ENCODE peak calls at places on chromosomes 3 and 15, in six cellular contexts. F is neuronal stem cell, V is mesenchymal stem cell, L is mesendoderm, G is trophoblast cell, E is IMR-90. W is an unnamed sample.
A peak's percentile ranks its signal among the peaks of the same experiment; 100 is the strongest.

GRCh38 chr3:138381413-138381901 is 33.1 kb downstream of the MRAS start:
- DNase-seq in F (no peak), V (peak; percentile 37), L (no peak), G (no peak), E (peak; percentile 26), W (no peak)

GRCh38 chr3:38992117-38992779 is 59.5 kb downstream of the SCN11A start:
- DNase-seq in F (no peak), V (peak; percentile 90), L (peak; percentile 30), G (peak; percentile 30), E (peak; percentile 91), W (no peak)

GRCh38 chr3:162171970-162172369 is 675.4 kb downstream of the OTOL1 start:
- DNase-seq in F (no peak), V (no peak), L (no peak), G (no peak), E (no peak), W (no peak)

GRCh38 chr3:65425880-65426279 is 612.8 kb downstream of the MAGI1 start:
- DNase-seq in F (no peak), V (peak; percentile 20), L (peak; percentile 55), G (peak; percentile 37), E (peak; percentile 44), W (no peak)

GRCh38 chr3:170044280-170044679 is 6.5 kb downstream of the GPR160 start:
- DNase-seq in F (no peak), V (no peak), L (no peak), G (no peak), E (no peak), W (no peak)

GRCh38 chr3:190728574-190729246 is 133.8 kb downstream of the GMNC start:
- DNase-seq in F (no peak), V (peak; percentile 4), L (no peak), G (peak; percentile 80), E (no peak), W (no peak)

GRCh38 chr3:184129012-184129411 is 6.1 kb upstream of the EIF2B5 start:
- DNase-seq in F (peak; percentile 31), V (peak; percentile 45), L (peak; percentile 74), G (peak; percentile 28), E (peak; percentile 58), W (peak; percentile 70)

GRCh38 chr3:171712168-171712938 is 97.9 kb downstream of the PLD1 start:
- DNase-seq in F (no peak), V (peak; percentile 77), L (peak; percentile 7), G (peak; percentile 17), E (peak; percentile 88), W (no peak)

GRCh38 chr3:125960456-125961288 is 8.3 kb upstream of the ROPN1B start:
- DNase-seq in F (no peak), V (no peak), L (no peak), G (peak; percentile 54), E (no peak), W (no peak)

DNA sequence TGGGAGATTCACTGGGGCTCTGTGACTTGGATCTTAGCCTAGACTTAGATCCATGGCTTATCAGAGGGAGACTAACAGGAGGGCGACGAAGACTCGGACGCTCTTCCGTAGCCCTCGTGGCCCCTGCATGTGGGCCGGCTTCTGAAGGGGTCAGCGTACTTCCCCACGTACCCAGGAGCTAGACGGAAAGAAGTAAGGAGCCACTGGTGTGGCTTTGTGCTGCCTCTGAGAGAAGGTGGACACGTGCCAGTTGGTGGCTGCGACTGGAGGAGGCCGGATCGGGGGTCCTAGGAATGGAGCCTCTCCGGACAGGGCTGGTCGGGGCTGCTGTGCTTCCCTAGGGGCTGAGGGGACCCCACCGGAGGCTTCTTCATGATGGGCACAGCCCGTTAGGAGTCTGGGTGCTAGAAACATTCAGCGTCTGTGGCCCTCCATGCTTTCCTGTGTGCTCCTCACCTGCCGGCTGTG is 1.0 kb downstream of the NRROS start:
- DNase-seq in F (no peak), V (no peak), L (no peak), G (no peak), E (no peak), W (no peak)
- H2AK5ac ChIP-seq in F (peak overlapping the region; percentile 44), V (no peak overlapping the region), L (peak overlapping the region; percentile 45), G (no peak overlapping the region), E (no peak overlapping the region), W (no peak overlapping the region)

DNA sequence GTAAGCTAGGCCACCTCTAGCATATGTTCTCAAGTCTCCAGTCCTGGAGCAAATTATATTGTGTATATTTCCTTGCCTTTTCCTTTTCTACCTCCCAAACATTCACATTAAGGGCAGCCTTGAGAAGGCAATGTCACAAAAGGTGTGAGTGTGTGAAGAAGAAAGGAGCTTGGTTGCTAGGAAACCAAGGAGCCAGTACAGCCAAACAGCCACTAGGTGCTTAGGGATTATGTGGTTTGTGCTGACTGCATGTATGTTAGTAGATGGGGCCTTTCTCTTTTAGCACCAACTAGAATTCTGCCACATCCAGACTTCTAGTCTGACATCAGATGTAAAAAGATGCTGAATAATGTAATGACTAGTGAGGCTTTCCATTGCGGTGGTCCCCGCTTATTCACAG is 118.8 kb upstream of the DAZL start:
- DNase-seq in F (peak; percentile 43), V (peak; percentile 15), L (peak; percentile 95), G (peak; percentile 72), E (peak; percentile 11), W (peak; percentile 68)
- H3K4ac ChIP-seq in F (no peak overlapping the region), V (no peak overlapping the region), L (no peak overlapping the region), G (no peak overlapping the region), E (no peak overlapping the region), W (no peak overlapping the region)

GRCh38 chr3:188295876-188296275 is 141.9 kb downstream of the LPP start:
- DNase-seq in F (no peak), V (no peak), L (no peak), G (no peak), E (no peak), W (no peak)
- H3K4me2 ChIP-seq in F (no peak overlapping the region), V (no peak overlapping the region), L (no peak overlapping the region), G (no peak overlapping the region), E (peak overlapping the region; percentile 50), W (no peak overlapping the region)

GRCh38 chr3:72190050-72190449 is 405.1 kb upstream of the PROK2 start:
- DNase-seq in F (no peak), V (no peak), L (no peak), G (no peak), E (no peak), W (no peak)

GRCh38 chr3:72185549-72186484 is 400.9 kb upstream of the PROK2 start:
- DNase-seq in F (no peak), V (peak; percentile 54), L (no peak), G (peak; percentile 42), E (peak; percentile 80), W (no peak)

GRCh38 chr3:72186485-72186864 is 401.5 kb upstream of the PROK2 start:
- DNase-seq in F (no peak), V (peak; percentile 18), L (no peak), G (no peak), E (peak; percentile 60), W (no peak)

GRCh38 chr3:72189344-72189743 is 404.4 kb upstream of the PROK2 start:
- DNase-seq in F (no peak), V (no peak), L (no peak), G (no peak), E (no peak), W (no peak)

GRCh38 chr3:72187131-72187530 is 402.2 kb upstream of the PROK2 start:
- DNase-seq in F (no peak), V (no peak), L (peak; percentile 49), G (peak; percentile 8), E (no peak), W (no peak)
- H2AK5ac ChIP-seq in F (no peak overlapping the region), V (no peak overlapping the region), L (no peak overlapping the region), G (no peak overlapping the region), E (peak overlapping the region; percentile 36), W (no peak overlapping the region)

GRCh38 chr3:53260286-53260785 is 4.5 kb upstream of the TKT start:
- DNase-seq in F (no peak), V (no peak), L (no peak), G (no peak), E (no peak), W (no peak)

GRCh38 chr3:53256704-53257055 is 858 bp upstream of the TKT start:
- DNase-seq in F (no peak), V (no peak), L (no peak), G (no peak), E (no peak), W (no peak)

GRCh38 chr3:53257465-53257864 is 1.6 kb upstream of the TKT start:
- DNase-seq in F (no peak), V (no peak), L (no peak), G (no peak), E (no peak), W (no peak)

GRCh38 chr3:53259427-53260259 is 3.8 kb upstream of the TKT start:
- DNase-seq in F (no peak), V (no peak), L (peak; percentile 85), G (no peak), E (no peak), W (no peak)

DNA sequence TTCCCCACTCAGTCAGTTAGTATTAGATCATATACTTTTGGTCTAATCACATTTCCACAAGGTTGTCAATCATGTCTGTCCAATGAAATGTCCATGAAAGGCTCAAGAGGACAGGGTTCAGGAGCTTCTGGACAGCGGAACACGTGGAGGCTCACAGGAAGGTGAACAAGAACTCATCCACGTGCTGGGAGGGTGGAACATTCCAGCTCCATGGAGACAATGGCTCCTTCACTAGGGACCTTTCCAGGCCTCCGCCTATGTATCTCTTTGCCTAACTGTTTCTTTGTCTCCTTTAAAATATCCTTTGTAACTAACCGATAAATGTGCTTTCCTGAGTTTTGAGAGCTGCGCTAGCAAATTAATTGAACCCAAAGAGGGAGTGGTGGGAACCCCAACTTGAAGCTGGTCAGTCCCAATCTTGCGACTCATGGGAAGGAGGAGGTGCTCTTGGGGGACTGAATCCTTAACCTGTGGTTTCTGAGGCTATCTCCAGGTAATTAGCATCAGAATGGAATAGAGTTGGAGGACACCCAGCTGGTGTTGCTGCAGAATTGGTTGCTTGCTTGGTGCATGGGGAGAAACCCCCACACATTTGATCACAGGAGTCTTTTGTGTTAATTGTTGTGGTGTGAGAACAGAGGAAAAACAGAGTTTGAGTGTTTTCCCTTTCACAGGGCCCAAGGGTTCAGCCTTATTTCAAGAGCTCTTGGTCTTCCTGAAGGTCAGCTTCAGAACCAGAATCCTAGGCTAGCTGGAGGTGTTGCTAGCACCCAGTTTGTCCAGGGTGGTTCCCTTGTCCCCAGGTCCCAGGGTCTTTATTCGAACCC is 3.0 kb upstream of the TKT start:
- DNase-seq in F (no peak), V (no peak), L (peak; percentile 85), G (no peak), E (no peak), W (peak; percentile 73)
- H3K4ac ChIP-seq in F (no peak overlapping the region), V (no peak overlapping the region), L (peak overlapping the region; percentile 75), G (no peak overlapping the region), E (peak overlapping the region; percentile 63), W (no peak overlapping the region)

GRCh38 chr3:120448707-120449650 is 1.8 kb downstream of the FSTL1 start:
- DNase-seq in F (no peak), V (peak; percentile 80), L (peak; percentile 96), G (peak; percentile 63), E (peak; percentile 83), W (no peak)
- H3K4me2 ChIP-seq in F (peak overlapping the region; percentile 43), V (peak overlapping the region; percentile 54), L (peak overlapping the region; percentile 45), G (peak overlapping the region; percentile 90), E (peak overlapping the region; percentile 95), W (peak overlapping the region; percentile 65)

GRCh38 chr15:36924076-36924475 is 176.3 kb downstream of the MEIS2 start:
- DNase-seq in F (no peak), V (no peak), L (no peak), G (no peak), E (no peak), W (no peak)
- H2AK5ac ChIP-seq in F (no peak overlapping the region), V (no peak overlapping the region), L (no peak overlapping the region), G (no peak overlapping the region), E (no peak overlapping the region), W (no peak overlapping the region)

GRCh38 chr3:127423856-127424765 is 136.3 kb upstream of the PRR20G start:
- DNase-seq in F (no peak), V (no peak), L (no peak), G (no peak), E (no peak), W (peak; percentile 36)
- H3K4ac ChIP-seq in F (peak overlapping the region; percentile 91), V (no peak overlapping the region), L (no peak overlapping the region), G (no peak overlapping the region), E (no peak overlapping the region), W (no peak overlapping the region)